ENCODE peak calls at places on chromosomes 16 and 17, in six cellular contexts. One of them, this sample, is unnamed.
A peak's percentile ranks its signal among the peaks of the same experiment; 100 is the strongest.

GRCh38 chr16:28882476-28883180 is 4.3 kb downstream of the ATP2A1 start:
- DNase-seq in GM12878: no peak
- DNase-seq in upper lobe of left lung: no peak
- DNase-seq in SK-N-SH: no peak
- DNase-seq in transverse colon: no peak
- DNase-seq in suprapubic skin: no peak
- DNase-seq in this sample: no peak

GRCh38 chr17:45414997-45415881 is 17.4 kb downstream of the ARHGAP27 start:
- DNase-seq in GM12878: no peak
- DNase-seq in SK-N-SH: no peak
- DNase-seq in suprapubic skin: no peak
- DNase-seq in upper lobe of left lung: no peak
- DNase-seq in transverse colon: peak; percentile 59
- DNase-seq in this sample: no peak

GRCh38 chr17:43595466-43595865 is 49.3 kb upstream of the ETV4 start:
- DNase-seq in GM12878: no peak
- DNase-seq in suprapubic skin: no peak
- DNase-seq in SK-N-SH: no peak
- DNase-seq in transverse colon: no peak
- DNase-seq in upper lobe of left lung: no peak
- DNase-seq in this sample: no peak

GRCh38 chr17:79019260-79019630 is 4.7 kb upstream of the C1QTNF1 start:
- DNase-seq in transverse colon: no peak
- DNase-seq in upper lobe of left lung: no peak
- DNase-seq in GM12878: no peak
- DNase-seq in suprapubic skin: no peak
- DNase-seq in SK-N-SH: no peak
- DNase-seq in this sample: no peak

GRCh38 chr16:88764913-88765349 is 20.1 kb downstream of the PIEZO1 start:
- DNase-seq in suprapubic skin: no peak
- DNase-seq in SK-N-SH: no peak
- DNase-seq in upper lobe of left lung: peak; percentile 93
- DNase-seq in transverse colon: no peak
- DNase-seq in GM12878: no peak
- DNase-seq in this sample: no peak

GRCh38 chr16:65908568-65908967 is 457.9 kb upstream of the CDH5 start:
- DNase-seq in upper lobe of left lung: no peak
- DNase-seq in GM12878: no peak
- DNase-seq in suprapubic skin: no peak
- DNase-seq in transverse colon: no peak
- DNase-seq in SK-N-SH: peak; percentile 61
- DNase-seq in this sample: peak; percentile 60

GRCh38 chr16:55499951-55500350 is 8.9 kb upstream of the LPCAT2 start:
- DNase-seq in GM12878: no peak
- DNase-seq in transverse colon: no peak
- DNase-seq in SK-N-SH: no peak
- DNase-seq in upper lobe of left lung: no peak
- DNase-seq in suprapubic skin: peak; percentile 65
- DNase-seq in this sample: peak; percentile 87

GRCh38 chr17:79304907-79305306 is 230.3 kb downstream of the ENGASE start:
- DNase-seq in suprapubic skin: no peak
- DNase-seq in GM12878: no peak
- DNase-seq in SK-N-SH: peak; percentile 58
- DNase-seq in transverse colon: no peak
- DNase-seq in upper lobe of left lung: no peak
- DNase-seq in this sample: no peak

GRCh38 chr17:68775338-68775737 is 174.2 kb upstream of the FAM20A start:
- DNase-seq in SK-N-SH: no peak
- DNase-seq in transverse colon: no peak
- DNase-seq in suprapubic skin: no peak
- DNase-seq in upper lobe of left lung: no peak
- DNase-seq in GM12878: no peak
- DNase-seq in this sample: no peak

GRCh38 chr17:13740692-13741091 is 139.0 kb upstream of the HS3ST3A1 start:
- DNase-seq in SK-N-SH: no peak
- DNase-seq in GM12878: no peak
- DNase-seq in transverse colon: no peak
- DNase-seq in upper lobe of left lung: no peak
- DNase-seq in suprapubic skin: no peak
- DNase-seq in this sample: no peak

GRCh38 chr17:45155029-45155428 is 6.6 kb upstream of the HEXIM2 start:
- DNase-seq in GM12878: no peak
- DNase-seq in upper lobe of left lung: no peak
- DNase-seq in transverse colon: no peak
- DNase-seq in suprapubic skin: no peak
- DNase-seq in SK-N-SH: no peak
- DNase-seq in this sample: no peak

GRCh38 chr17:78875738-78876597 is 27.0 kb downstream of the CEP295NL start:
- DNase-seq in upper lobe of left lung: peak; percentile 59
- DNase-seq in transverse colon: no peak
- DNase-seq in suprapubic skin: no peak
- DNase-seq in SK-N-SH: peak; percentile 49
- DNase-seq in GM12878: no peak
- DNase-seq in this sample: no peak

GRCh38 chr17:19487009-19487600 is 46.5 kb upstream of the SLC47A1 start:
- DNase-seq in GM12878: no peak
- DNase-seq in suprapubic skin: no peak
- DNase-seq in transverse colon: no peak
- DNase-seq in SK-N-SH: no peak
- DNase-seq in upper lobe of left lung: no peak
- DNase-seq in this sample: no peak

GRCh38 chr16:50394215-50394802 is 25.5 kb upstream of the BRD7 start:
- DNase-seq in SK-N-SH: no peak
- DNase-seq in transverse colon: no peak
- DNase-seq in upper lobe of left lung: no peak
- DNase-seq in GM12878: no peak
- DNase-seq in suprapubic skin: no peak
- DNase-seq in this sample: peak; percentile 42

GRCh38 chr17:17206913-17207368 is 808 bp upstream of the PLD6 start:
- DNase-seq in suprapubic skin: no peak
- DNase-seq in transverse colon: no peak
- DNase-seq in SK-N-SH: no peak
- DNase-seq in upper lobe of left lung: no peak
- DNase-seq in GM12878: no peak
- DNase-seq in this sample: no peak

GRCh38 chr17:1275962-1276736 is 3.3 kb upstream of the TRARG1 start:
- DNase-seq in suprapubic skin: no peak
- DNase-seq in GM12878: no peak
- DNase-seq in transverse colon: peak; percentile 71
- DNase-seq in SK-N-SH: peak; percentile 90
- DNase-seq in upper lobe of left lung: peak; percentile 49
- DNase-seq in this sample: peak; percentile 93

GRCh38 chr16:88703486-88704309 is 2.5 kb downstream of the RNF166 start:
- DNase-seq in SK-N-SH: no peak
- DNase-seq in upper lobe of left lung: peak; percentile 65
- DNase-seq in transverse colon: peak; percentile 62
- DNase-seq in GM12878: no peak
- DNase-seq in suprapubic skin: no peak
- DNase-seq in this sample: no peak

GRCh38 chr17:80109066-80109618 is 7.8 kb downstream of the GAA start:
- DNase-seq in upper lobe of left lung: no peak
- DNase-seq in suprapubic skin: peak; percentile 20
- DNase-seq in SK-N-SH: peak; percentile 29
- DNase-seq in GM12878: no peak
- DNase-seq in transverse colon: no peak
- DNase-seq in this sample: no peak

GRCh38 chr17:48060249-48060648 is 12.1 kb downstream of the NFE2L1 start:
- DNase-seq in suprapubic skin: no peak
- DNase-seq in upper lobe of left lung: peak; percentile 34
- DNase-seq in SK-N-SH: no peak
- DNase-seq in GM12878: no peak
- DNase-seq in transverse colon: no peak
- DNase-seq in this sample: no peak

GRCh38 chr17:12643812-12644211 is 21.9 kb upstream of the MYOCD start:
- DNase-seq in suprapubic skin: no peak
- DNase-seq in transverse colon: no peak
- DNase-seq in GM12878: no peak
- DNase-seq in SK-N-SH: no peak
- DNase-seq in upper lobe of left lung: no peak
- DNase-seq in this sample: no peak

GRCh38 chr17:41446806-41447205 is 6.0 kb upstream of the KRT38 start:
- DNase-seq in transverse colon: no peak
- DNase-seq in suprapubic skin: no peak
- DNase-seq in GM12878: no peak
- DNase-seq in SK-N-SH: no peak
- DNase-seq in upper lobe of left lung: no peak
- DNase-seq in this sample: no peak

GRCh38 chr17:6276711-6277110 is 158.2 kb downstream of the AIPL1 start:
- DNase-seq in upper lobe of left lung: no peak
- DNase-seq in transverse colon: no peak
- DNase-seq in suprapubic skin: no peak
- DNase-seq in SK-N-SH: no peak
- DNase-seq in GM12878: no peak
- DNase-seq in this sample: no peak

GRCh38 chr16:49486350-49486749 is 112.7 kb downstream of the C16orf78 start:
- DNase-seq in suprapubic skin: no peak
- DNase-seq in GM12878: no peak
- DNase-seq in SK-N-SH: no peak
- DNase-seq in transverse colon: no peak
- DNase-seq in upper lobe of left lung: no peak
- DNase-seq in this sample: no peak

GRCh38 chr16:50697881-50698767 is 4.7 kb downstream of the NOD2 start:
- DNase-seq in SK-N-SH: no peak
- DNase-seq in GM12878: peak; percentile 65
- DNase-seq in transverse colon: peak; percentile 40
- DNase-seq in suprapubic skin: no peak
- DNase-seq in upper lobe of left lung: peak; percentile 77
- DNase-seq in this sample: no peak

DNA sequence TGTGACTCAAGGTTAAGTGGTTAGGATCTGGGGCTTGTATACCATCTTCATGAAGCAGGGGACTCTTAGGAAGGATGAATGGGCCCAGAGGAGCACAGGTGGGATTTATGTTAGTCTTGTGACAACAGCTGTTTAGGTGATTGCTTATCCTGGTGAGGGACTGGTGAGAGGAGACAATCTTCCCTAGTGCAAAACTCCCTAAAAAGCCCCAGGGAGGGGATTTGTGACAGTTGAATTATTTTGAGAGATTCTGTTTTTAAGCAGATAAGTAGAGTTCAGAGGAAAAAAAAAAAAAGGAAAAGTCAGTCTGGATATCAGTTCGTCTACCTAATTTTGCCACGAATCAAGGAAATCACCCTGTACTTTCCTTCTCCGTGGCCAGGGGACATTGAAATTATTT is 35.1 kb upstream of the SEC14L1 start:
- DNase-seq in transverse colon: no peak
- DNase-seq in upper lobe of left lung: no peak
- DNase-seq in suprapubic skin: no peak
- DNase-seq in SK-N-SH: no peak
- DNase-seq in GM12878: no peak
- DNase-seq in this sample: no peak
- TF ChIP-seq EP300 in transverse colon: no peak
- TF ChIP-seq EP300 in upper lobe of left lung: no peak
- TF ChIP-seq EP300 in suprapubic skin: no peak
- TF ChIP-seq EP300 in SK-N-SH: no peak
- TF ChIP-seq EP300 in GM12878: no peak
- TF ChIP-seq EP300 in this sample: no peak

GRCh38 chr17:75319818-75320691 is 30.8 kb upstream of the SLC25A19 start:
- DNase-seq in upper lobe of left lung: no peak
- DNase-seq in SK-N-SH: no peak
- DNase-seq in transverse colon: peak; percentile 46
- DNase-seq in suprapubic skin: no peak
- DNase-seq in GM12878: no peak
- DNase-seq in this sample: no peak

GRCh38 chr17:75325827-75326586 is 36.8 kb upstream of the SLC25A19 start:
- DNase-seq in transverse colon: no peak
- DNase-seq in suprapubic skin: no peak
- DNase-seq in upper lobe of left lung: no peak
- DNase-seq in SK-N-SH: no peak
- DNase-seq in GM12878: no peak
- DNase-seq in this sample: no peak

GRCh38 chr17:75321506-75321905 is 32.3 kb upstream of the SLC25A19 start:
- DNase-seq in upper lobe of left lung: no peak
- DNase-seq in GM12878: no peak
- DNase-seq in SK-N-SH: no peak
- DNase-seq in transverse colon: no peak
- DNase-seq in suprapubic skin: no peak
- DNase-seq in this sample: no peak

GRCh38 chr17:75325348-75325747 is 36.1 kb upstream of the SLC25A19 start:
- DNase-seq in upper lobe of left lung: no peak
- DNase-seq in GM12878: no peak
- DNase-seq in suprapubic skin: no peak
- DNase-seq in transverse colon: no peak
- DNase-seq in SK-N-SH: no peak
- DNase-seq in this sample: no peak

DNA sequence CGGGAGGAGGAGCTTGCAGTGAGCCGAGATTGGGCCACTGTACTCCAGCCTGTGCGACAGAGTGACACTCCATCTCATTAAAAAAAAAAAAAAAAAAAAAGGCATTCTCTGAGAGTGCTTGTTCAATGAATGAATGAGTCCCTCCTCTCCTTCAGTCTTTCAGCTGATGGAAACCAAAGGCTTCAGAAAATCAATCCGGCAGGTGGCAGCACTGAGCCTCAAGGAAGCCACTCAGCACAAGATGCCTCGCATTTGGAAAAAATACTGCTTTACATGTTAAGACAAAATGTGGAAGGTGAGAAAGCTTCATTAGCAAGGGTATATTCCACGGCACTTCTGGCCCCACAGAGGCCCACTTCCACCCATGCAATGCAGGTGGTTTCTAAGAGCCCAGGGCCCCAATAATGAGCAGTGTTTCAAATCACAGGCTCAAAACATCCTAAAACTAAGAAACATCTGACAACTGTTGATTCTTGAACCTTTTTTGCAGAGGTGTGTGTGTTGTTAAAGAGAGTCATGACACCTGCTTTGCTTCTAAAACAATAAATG is 33.9 kb upstream of the SLC25A19 start:
- DNase-seq in upper lobe of left lung: peak; percentile 87
- DNase-seq in SK-N-SH: peak; percentile 81
- DNase-seq in transverse colon: peak; percentile 93
- DNase-seq in GM12878: no peak
- DNase-seq in suprapubic skin: peak; percentile 93
- DNase-seq in this sample: peak; percentile 97
- TF ChIP-seq POLR2AphosphoS5 in upper lobe of left lung: peak; percentile 29
- TF ChIP-seq POLR2AphosphoS5 in SK-N-SH: no peak
- TF ChIP-seq POLR2AphosphoS5 in transverse colon: no peak
- TF ChIP-seq POLR2AphosphoS5 in GM12878: peak; percentile 31
- TF ChIP-seq POLR2AphosphoS5 in suprapubic skin: no peak
- TF ChIP-seq POLR2AphosphoS5 in this sample: no peak

DNA sequence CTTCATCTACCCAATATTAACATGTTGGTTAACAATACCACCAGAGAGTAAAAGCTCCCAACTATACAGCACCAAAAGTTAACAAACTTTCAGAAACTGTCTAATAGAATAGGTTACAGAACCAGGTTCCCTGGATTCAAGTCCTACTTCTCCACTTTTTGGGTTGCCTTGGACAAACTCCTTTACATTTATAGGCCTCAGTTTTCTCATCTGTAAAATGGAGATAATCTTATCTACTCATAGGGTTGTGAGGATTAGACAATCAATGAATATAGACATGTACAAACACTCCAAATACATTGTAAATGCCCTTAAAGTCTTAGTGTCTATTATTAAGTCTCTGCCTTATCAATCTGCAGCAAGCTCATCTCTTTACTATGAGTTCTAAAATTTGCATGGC is 435.2 kb downstream of the ZFHX3 start:
- DNase-seq in SK-N-SH: no peak
- DNase-seq in upper lobe of left lung: no peak
- DNase-seq in suprapubic skin: no peak
- DNase-seq in GM12878: no peak
- DNase-seq in transverse colon: no peak
- DNase-seq in this sample: no peak
- H3K27ac ChIP-seq in SK-N-SH: no peak overlapping the region
- H3K27ac ChIP-seq in upper lobe of left lung: no peak overlapping the region
- H3K27ac ChIP-seq in suprapubic skin: no peak overlapping the region
- H3K27ac ChIP-seq in GM12878: no peak overlapping the region
- H3K27ac ChIP-seq in transverse colon: no peak overlapping the region
- H3K27ac ChIP-seq in this sample: no peak overlapping the region

GRCh38 chr16:24645739-24646645 is 83.5 kb upstream of the TNRC6A start:
- DNase-seq in SK-N-SH: no peak
- DNase-seq in suprapubic skin: no peak
- DNase-seq in transverse colon: no peak
- DNase-seq in GM12878: no peak
- DNase-seq in upper lobe of left lung: no peak
- DNase-seq in this sample: no peak
- TF ChIP-seq EP300 in SK-N-SH: peak; percentile 97
- TF ChIP-seq EP300 in suprapubic skin: no peak
- TF ChIP-seq EP300 in transverse colon: no peak
- TF ChIP-seq EP300 in GM12878: no peak
- TF ChIP-seq EP300 in upper lobe of left lung: peak; percentile 9
- TF ChIP-seq EP300 in this sample: no peak

This sample was measured in esophagus muscularis mucosa.